ENCODE peak calls at places on chromosomes 5 and 9, in ten cellular contexts. R is endothelial cell of umbilical vein, I is foreskin keratinocyte, E is IMR-90, A is thyroid gland, G is stomach, X is lower lobe of right lung, J is cardiac muscle cell, N is ovary, C is hepatocyte. M is an unnamed sample. For H3K27me3, the result is how much of the 10 kb centered on the place peaks cover.

GRCh38 chr5:149406203-149406978 is 27.3 kb upstream of the IL17B start:
- DNase-seq in E (peak), X (no peak), G (no peak), A (no peak), I (no peak), N (peak), C (no peak), R (no peak), J (peak), M (peak)

GRCh38 chr5:39447059-39447458 is 22.3 kb upstream of the DAB2 start:
- DNase-seq in J (no peak), E (peak), A (no peak), G (no peak), I (no peak), R (peak), N (no peak), C (no peak), X (no peak), M (no peak)

GRCh38 chr5:11596185-11596584 is 308.1 kb downstream of the CTNND2 start:
- DNase-seq in I (no peak), A (no peak), C (no peak), E (no peak), N (no peak), G (no peak), X (no peak), R (no peak), J (no peak), M (no peak)

GRCh38 chr5:79974896-79975295 is 16.2 kb downstream of the MTX3 start:
- DNase-seq in R (no peak), C (no peak), G (no peak), A (no peak), X (no peak), E (peak), J (peak), I (peak), N (no peak), M (no peak)

GRCh38 chr5:141966275-141966962 is 2.5 kb upstream of the RNF14 start:
- DNase-seq in C (no peak), A (no peak), R (no peak), G (no peak), I (no peak), J (no peak), E (no peak), N (no peak), X (no peak), M (no peak)

GRCh38 chr5:112344540-112344939 is 74.5 kb downstream of the EPB41L4A start:
- DNase-seq in J (no peak), N (no peak), R (no peak), G (no peak), X (no peak), E (no peak), A (no peak), C (no peak), I (no peak), M (no peak)

GRCh38 chr9:86119457-86119856 is 20.1 kb upstream of the GOLM1 start:
- DNase-seq in N (no peak), A (no peak), R (no peak), J (no peak), G (no peak), I (no peak), C (no peak), E (no peak), X (no peak), M (no peak)

GRCh38 chr9:100472725-100473261 is at the start of gene TMEFF1:
- DNase-seq in X (no peak), N (peak), G (peak), C (peak), E (peak), A (peak), R (peak), J (peak), I (no peak), M (peak)

GRCh38 chr5:89972901-89973300 is 436.7 kb downstream of the CETN3 start:
- DNase-seq in N (no peak), R (no peak), J (peak), G (no peak), C (no peak), I (no peak), E (no peak), X (no peak), A (no peak), M (no peak)

GRCh38 chr9:14281136-14281795 is 32.7 kb downstream of the NFIB start:
- DNase-seq in A (no peak), J (no peak), C (no peak), I (no peak), E (no peak), R (no peak), X (no peak), N (no peak), G (no peak), M (no peak)

GRCh38 chr9:103242486-103242885 is 247.4 kb downstream of the CYLC2 start:
- DNase-seq in J (no peak), I (no peak), X (no peak), C (no peak), N (no peak), R (no peak), E (no peak), A (no peak), G (no peak), M (no peak)

GRCh38 chr5:132183723-132184122 is 43.9 kb downstream of the P4HA2 start:
- DNase-seq in I (no peak), J (peak), R (no peak), N (no peak), C (no peak), G (no peak), E (peak), A (no peak), X (no peak), M (no peak)
- H3K27me3 ChIP-seq in I (under half), J (under half), R (under half), N (under half), C (under half), G (under half), E (under half), A (under half), X (under half), M (under half)

DNA sequence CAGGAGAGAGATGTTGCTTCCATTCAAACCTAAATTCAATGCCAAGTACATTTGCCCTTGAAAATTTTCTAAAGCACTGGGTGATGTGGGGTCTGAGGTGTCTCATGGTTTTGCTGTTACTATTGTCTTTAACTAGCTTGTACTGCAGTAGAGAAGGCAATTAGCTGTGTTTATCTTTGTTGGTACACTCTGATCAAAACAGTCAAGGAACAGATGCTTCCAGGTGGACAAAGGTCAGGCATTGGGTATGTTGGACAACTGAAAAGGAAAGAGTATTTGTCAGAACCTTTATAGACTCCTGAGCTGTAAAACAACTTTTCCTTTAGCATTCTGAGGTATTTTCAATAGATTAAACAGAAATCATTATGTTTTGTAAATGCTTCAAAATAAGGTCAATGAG is 2228.7 kb upstream of the WWC1 start:
- DNase-seq in N (no peak), R (no peak), J (no peak), A (no peak), E (no peak), I (no peak), C (no peak), G (no peak), X (no peak), M (no peak)
- H3K27ac ChIP-seq in N (no peak), R (no peak), J (no peak), A (no peak), E (no peak), I (no peak), C (no peak), G (no peak), X (no peak), M (no peak)

DNA sequence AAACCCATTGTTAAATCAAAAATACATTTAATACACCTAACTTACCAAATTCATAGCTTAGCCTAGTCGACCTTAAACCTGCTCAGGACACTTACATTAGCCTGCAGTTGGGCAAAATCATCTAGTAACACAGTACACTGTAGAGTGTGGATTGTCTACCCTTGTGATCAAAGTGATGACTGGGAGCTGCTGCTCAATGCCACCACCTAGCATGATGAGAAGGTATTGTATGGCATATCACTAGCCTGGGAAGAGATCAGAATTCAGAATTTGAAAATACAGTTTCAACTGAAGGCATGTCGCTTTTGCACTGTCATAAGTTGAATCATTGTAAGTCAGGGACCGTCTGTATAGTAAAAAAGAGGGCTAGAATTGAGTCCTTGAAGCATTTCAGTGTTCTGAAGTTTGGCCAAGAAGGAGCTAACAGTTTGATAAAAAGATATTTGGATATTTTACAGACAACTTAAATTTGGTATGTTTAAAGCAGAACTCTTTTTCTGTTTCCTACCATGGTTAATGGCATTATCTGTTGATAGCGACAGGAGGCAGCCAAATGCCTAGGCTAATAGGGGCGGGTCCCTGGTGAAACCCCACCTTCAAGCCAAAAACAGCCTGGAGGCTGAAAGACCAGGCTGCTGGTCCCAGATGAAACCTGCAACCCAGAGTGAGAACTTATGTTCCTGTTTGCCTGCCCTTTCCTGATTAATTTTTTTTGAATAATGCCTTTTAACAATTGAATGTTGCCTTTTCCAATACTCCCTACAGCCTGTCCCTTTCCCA is 23.0 kb downstream of the SMIM15 start:
- DNase-seq in E (no peak), A (no peak), G (no peak), I (no peak), C (no peak), R (no peak), X (no peak), J (peak), N (no peak), M (no peak)
- TF ChIP-seq CTCF in E (peak), A (no peak), G (no peak), I (peak), C (no peak), R (no peak), X (no peak), J (peak), N (no peak), M (no peak)

GRCh38 chr9:127382541-127382940 is 14.4 kb upstream of the SLC2A8 start:
- DNase-seq in E (no peak), C (no peak), J (no peak), N (no peak), X (no peak), R (no peak), G (no peak), I (no peak), A (no peak), M (no peak)
- H3K27me3 ChIP-seq in E (under half), C (under half), J (under half), N (under half), X (under half), R (under half), G (under half), I (under half), A (under half), M (under half)

GRCh38 chr5:14675309-14675708 is 10.8 kb downstream of the OTULIN start:
- DNase-seq in E (no peak), J (no peak), G (no peak), C (no peak), N (no peak), A (no peak), I (no peak), X (no peak), R (no peak), M (no peak)
- H3K27ac ChIP-seq in E (no peak), J (no peak), G (no peak), C (no peak), N (no peak), A (peak), I (no peak), X (no peak), R (no peak), M (peak)

GRCh38 chr9:113355197-113355596 is 5.9 kb downstream of the BSPRY start:
- DNase-seq in C (no peak), X (no peak), I (no peak), R (no peak), G (no peak), J (peak), E (peak), N (no peak), A (no peak), M (no peak)
- TF ChIP-seq CTCF in C (peak), X (no peak), I (peak), R (no peak), G (no peak), J (peak), E (peak), N (no peak), A (no peak), M (no peak)

GRCh38 chr9:34587271-34587670 is 2.3 kb downstream of the CNTFR start:
- DNase-seq in X (no peak), C (no peak), A (no peak), R (no peak), G (no peak), E (no peak), J (no peak), N (no peak), I (no peak), M (no peak)

GRCh38 chr9:34585946-34586705 is 3.4 kb downstream of the CNTFR start:
- DNase-seq in C (no peak), N (no peak), I (no peak), E (no peak), G (no peak), A (no peak), J (no peak), R (no peak), X (no peak), M (no peak)

GRCh38 chr9:34588671-34589370 is 703 bp downstream of the CNTFR start:
- DNase-seq in A (no peak), J (no peak), R (no peak), I (no peak), N (no peak), C (no peak), G (no peak), E (no peak), X (peak), M (no peak)

GRCh38 chr9:34581318-34581717 is 8.2 kb downstream of the CNTFR start:
- DNase-seq in G (no peak), A (no peak), C (no peak), N (no peak), J (no peak), R (no peak), I (no peak), X (no peak), E (no peak), M (no peak)

GRCh38 chr9:34584970-34585369 is 4.6 kb downstream of the CNTFR start:
- DNase-seq in X (no peak), E (no peak), R (no peak), J (no peak), C (no peak), N (no peak), G (no peak), A (no peak), I (no peak), M (no peak)
- H3K27me3 ChIP-seq in X (half or more), E (half or more), R (half or more), J (under half), C (half or more), N (under half), G (half or more), A (under half), I (half or more), M (half or more)

GRCh38 chr5:134438268-134438622 is 26.6 kb upstream of the CDKN2AIPNL start:
- DNase-seq in R (no peak), A (no peak), C (no peak), I (peak), N (no peak), J (peak), E (peak), G (no peak), X (no peak), M (no peak)
- H3K27ac ChIP-seq in R (no peak), A (peak), C (peak), I (no peak), N (no peak), J (no peak), E (peak), G (peak), X (peak), M (peak)